ENCODE peak calls at places on chromosomes 2 and 18, in eight cellular contexts. One of them, this sample, is unnamed.

GRCh38 chr2:117555965-117556364 is 258.5 kb upstream of the DDX18 start:
- DNase-seq in stomach: no peak
- DNase-seq in upper lobe of left lung: no peak
- DNase-seq in endothelial cell of umbilical vein: no peak
- DNase-seq in suprapubic skin: no peak
- DNase-seq in transverse colon: no peak
- DNase-seq in H1: no peak
- DNase-seq in breast epithelium: no peak
- DNase-seq in this sample: no peak

GRCh38 chr2:68831688-68832087 is 39.5 kb downstream of the BMP10 start:
- DNase-seq in stomach: no peak
- DNase-seq in upper lobe of left lung: no peak
- DNase-seq in endothelial cell of umbilical vein: peak; percentile 88
- DNase-seq in suprapubic skin: no peak
- DNase-seq in transverse colon: no peak
- DNase-seq in H1: no peak
- DNase-seq in breast epithelium: no peak
- DNase-seq in this sample: no peak

GRCh38 chr2:131029812-131030211 is 63.4 kb downstream of the FAM168B start:
- DNase-seq in stomach: no peak
- DNase-seq in upper lobe of left lung: no peak
- DNase-seq in endothelial cell of umbilical vein: no peak
- DNase-seq in suprapubic skin: peak; percentile 51
- DNase-seq in transverse colon: no peak
- DNase-seq in H1: no peak
- DNase-seq in breast epithelium: peak; percentile 20
- DNase-seq in this sample: no peak

GRCh38 chr2:117195381-117195780 is 619.1 kb upstream of the DDX18 start:
- DNase-seq in stomach: no peak
- DNase-seq in upper lobe of left lung: no peak
- DNase-seq in endothelial cell of umbilical vein: no peak
- DNase-seq in suprapubic skin: no peak
- DNase-seq in transverse colon: no peak
- DNase-seq in H1: no peak
- DNase-seq in breast epithelium: no peak
- DNase-seq in this sample: no peak

GRCh38 chr2:161407597-161407996 is 8.5 kb upstream of the TBR1 start:
- DNase-seq in stomach: no peak
- DNase-seq in upper lobe of left lung: no peak
- DNase-seq in endothelial cell of umbilical vein: no peak
- DNase-seq in suprapubic skin: no peak
- DNase-seq in transverse colon: no peak
- DNase-seq in H1: no peak
- DNase-seq in breast epithelium: no peak
- DNase-seq in this sample: no peak

GRCh38 chr2:190986221-190986953 is 27.6 kb downstream of the STAT1 start:
- DNase-seq in stomach: no peak
- DNase-seq in upper lobe of left lung: no peak
- DNase-seq in endothelial cell of umbilical vein: no peak
- DNase-seq in suprapubic skin: no peak
- DNase-seq in transverse colon: no peak
- DNase-seq in H1: no peak
- DNase-seq in breast epithelium: no peak
- DNase-seq in this sample: no peak

GRCh38 chr2:72932045-72932444 is 14.7 kb downstream of the EMX1 start:
- DNase-seq in stomach: no peak
- DNase-seq in upper lobe of left lung: no peak
- DNase-seq in endothelial cell of umbilical vein: no peak
- DNase-seq in suprapubic skin: no peak
- DNase-seq in transverse colon: no peak
- DNase-seq in H1: no peak
- DNase-seq in breast epithelium: no peak
- DNase-seq in this sample: no peak

GRCh38 chr2:236972491-236973379 is 113.0 kb upstream of the COPS8 start:
- DNase-seq in stomach: no peak
- DNase-seq in upper lobe of left lung: no peak
- DNase-seq in endothelial cell of umbilical vein: no peak
- DNase-seq in suprapubic skin: peak; percentile 86
- DNase-seq in transverse colon: peak; percentile 31
- DNase-seq in H1: no peak
- DNase-seq in breast epithelium: no peak
- DNase-seq in this sample: no peak

GRCh38 chr18:55390898-55391297 is 197.1 kb downstream of the TCF4 start:
- DNase-seq in stomach: no peak
- DNase-seq in upper lobe of left lung: no peak
- DNase-seq in endothelial cell of umbilical vein: no peak
- DNase-seq in suprapubic skin: no peak
- DNase-seq in transverse colon: no peak
- DNase-seq in H1: no peak
- DNase-seq in breast epithelium: no peak
- DNase-seq in this sample: no peak

GRCh38 chr2:46479265-46479664 is at the start of gene TMEM247:
- DNase-seq in stomach: no peak
- DNase-seq in upper lobe of left lung: no peak
- DNase-seq in endothelial cell of umbilical vein: no peak
- DNase-seq in suprapubic skin: no peak
- DNase-seq in transverse colon: no peak
- DNase-seq in H1: no peak
- DNase-seq in breast epithelium: no peak
- DNase-seq in this sample: no peak

GRCh38 chr18:73980289-73980979 is 167.2 kb downstream of the FBXO15 start:
- DNase-seq in stomach: no peak
- DNase-seq in upper lobe of left lung: no peak
- DNase-seq in endothelial cell of umbilical vein: no peak
- DNase-seq in suprapubic skin: no peak
- DNase-seq in transverse colon: no peak
- DNase-seq in H1: peak; percentile 17
- DNase-seq in breast epithelium: no peak
- DNase-seq in this sample: no peak

GRCh38 chr2:120878970-120879369 is 143.3 kb downstream of the GLI2 start:
- DNase-seq in stomach: no peak
- DNase-seq in upper lobe of left lung: no peak
- DNase-seq in endothelial cell of umbilical vein: no peak
- DNase-seq in suprapubic skin: no peak
- DNase-seq in transverse colon: no peak
- DNase-seq in H1: no peak
- DNase-seq in breast epithelium: no peak
- DNase-seq in this sample: no peak

DNA sequence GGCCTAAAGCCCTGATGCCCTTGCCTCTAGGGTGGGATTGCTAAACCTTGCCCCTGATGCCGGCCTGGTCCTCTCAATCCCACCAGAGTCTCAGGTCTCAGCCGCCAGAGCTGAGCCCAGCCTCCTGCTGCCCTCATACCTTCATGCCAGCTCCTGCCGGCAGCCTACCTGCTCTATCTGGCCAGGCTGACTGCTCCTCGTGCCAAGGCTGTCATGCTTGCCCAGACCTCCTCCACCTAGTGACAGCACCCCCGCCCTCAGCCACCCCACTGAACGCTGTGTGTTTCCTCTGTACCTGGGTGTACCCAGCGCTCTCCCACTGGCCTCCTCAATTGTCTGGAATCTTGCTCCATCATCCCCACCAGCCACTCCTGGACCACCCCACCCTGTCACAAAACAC is 120.1 kb downstream of the CACNB4 start:
- DNase-seq in stomach: peak; percentile 70
- DNase-seq in upper lobe of left lung: peak; percentile 20
- DNase-seq in endothelial cell of umbilical vein: no peak
- DNase-seq in suprapubic skin: no peak
- DNase-seq in transverse colon: no peak
- DNase-seq in H1: no peak
- DNase-seq in breast epithelium: no peak
- DNase-seq in this sample: no peak
- TF ChIP-seq POLR2AphosphoS5 in stomach: no peak
- TF ChIP-seq POLR2AphosphoS5 in upper lobe of left lung: no peak
- TF ChIP-seq POLR2AphosphoS5 in endothelial cell of umbilical vein: no peak
- TF ChIP-seq POLR2AphosphoS5 in suprapubic skin: no peak
- TF ChIP-seq POLR2AphosphoS5 in transverse colon: no peak
- TF ChIP-seq POLR2AphosphoS5 in H1: no peak
- TF ChIP-seq POLR2AphosphoS5 in breast epithelium: no peak
- TF ChIP-seq POLR2AphosphoS5 in this sample: no peak

GRCh38 chr2:202976809-202977208 is 37.9 kb upstream of the NBEAL1 start:
- DNase-seq in stomach: no peak
- DNase-seq in upper lobe of left lung: no peak
- DNase-seq in endothelial cell of umbilical vein: no peak
- DNase-seq in suprapubic skin: no peak
- DNase-seq in transverse colon: no peak
- DNase-seq in H1: no peak
- DNase-seq in breast epithelium: no peak
- DNase-seq in this sample: no peak
- TF ChIP-seq POLR2AphosphoS5 in stomach: no peak
- TF ChIP-seq POLR2AphosphoS5 in upper lobe of left lung: no peak
- TF ChIP-seq POLR2AphosphoS5 in endothelial cell of umbilical vein: no peak
- TF ChIP-seq POLR2AphosphoS5 in suprapubic skin: no peak
- TF ChIP-seq POLR2AphosphoS5 in transverse colon: no peak
- TF ChIP-seq POLR2AphosphoS5 in H1: no peak
- TF ChIP-seq POLR2AphosphoS5 in breast epithelium: no peak
- TF ChIP-seq POLR2AphosphoS5 in this sample: no peak

DNA sequence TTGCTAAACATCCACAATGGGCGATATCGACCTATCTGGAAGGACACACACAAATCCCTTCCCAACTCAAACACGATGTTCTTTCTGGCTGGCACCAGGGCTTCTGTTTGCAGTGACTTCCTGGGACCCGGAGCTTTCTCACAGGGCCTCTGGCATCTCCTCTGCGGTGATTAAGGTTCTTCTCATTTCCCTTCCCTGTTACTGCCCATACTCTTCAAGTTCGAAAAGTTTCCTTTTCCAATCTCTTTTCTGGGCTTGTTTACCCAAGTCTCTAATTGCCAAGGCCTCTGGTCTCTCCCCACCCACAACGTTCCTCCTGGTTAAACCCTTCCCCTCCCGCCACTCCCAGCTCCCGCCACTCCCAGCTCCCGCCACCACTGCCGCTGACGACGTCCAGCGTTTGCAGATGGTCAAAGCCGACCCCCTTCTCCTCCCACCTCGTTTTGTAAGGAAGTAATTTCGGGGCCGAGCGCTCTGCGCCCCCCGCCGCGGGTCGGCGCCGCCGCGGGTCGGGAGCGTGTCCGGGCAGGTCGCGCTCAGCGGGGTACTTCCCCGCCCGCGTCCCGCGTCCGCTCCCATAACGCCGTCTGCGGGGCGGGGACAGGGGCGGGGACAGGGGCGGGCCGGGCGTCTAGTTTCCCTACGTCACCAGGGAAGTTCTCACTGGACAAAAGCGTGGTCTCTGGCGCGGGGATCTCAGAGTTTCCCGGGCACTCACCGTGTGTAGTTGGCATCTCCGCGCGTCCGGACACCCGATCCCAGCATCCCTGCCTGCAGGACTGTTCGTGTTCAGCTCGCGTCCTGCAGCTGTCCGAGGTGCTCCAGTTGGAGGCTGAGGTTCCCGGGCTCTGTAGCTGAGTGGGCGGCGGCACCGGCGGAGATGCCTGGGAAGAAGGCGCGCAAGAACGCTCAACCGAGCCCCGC is at the start of gene PMAIP1:
- DNase-seq in stomach: peak; percentile 89
- DNase-seq in upper lobe of left lung: peak; percentile 97
- DNase-seq in endothelial cell of umbilical vein: peak; percentile 91
- DNase-seq in suprapubic skin: peak; percentile 89
- DNase-seq in transverse colon: peak; percentile 92
- DNase-seq in H1: peak; percentile 78
- DNase-seq in breast epithelium: peak; percentile 86
- DNase-seq in this sample: peak; percentile 73
- TF ChIP-seq POLR2AphosphoS5 in stomach: peak; percentile 93
- TF ChIP-seq POLR2AphosphoS5 in upper lobe of left lung: peak; percentile 77
- TF ChIP-seq POLR2AphosphoS5 in endothelial cell of umbilical vein: peak; percentile 98
- TF ChIP-seq POLR2AphosphoS5 in suprapubic skin: no peak
- TF ChIP-seq POLR2AphosphoS5 in transverse colon: peak; percentile 95
- TF ChIP-seq POLR2AphosphoS5 in H1: peak; percentile 100
- TF ChIP-seq POLR2AphosphoS5 in breast epithelium: no peak
- TF ChIP-seq POLR2AphosphoS5 in this sample: peak; percentile 100

GRCh38 chr2:222238072-222238471 is 60.7 kb downstream of the PAX3 start:
- DNase-seq in stomach: no peak
- DNase-seq in upper lobe of left lung: no peak
- DNase-seq in endothelial cell of umbilical vein: no peak
- DNase-seq in suprapubic skin: no peak
- DNase-seq in transverse colon: no peak
- DNase-seq in H1: no peak
- DNase-seq in breast epithelium: no peak
- DNase-seq in this sample: no peak
- TF ChIP-seq POLR2AphosphoS5 in stomach: no peak
- TF ChIP-seq POLR2AphosphoS5 in upper lobe of left lung: no peak
- TF ChIP-seq POLR2AphosphoS5 in endothelial cell of umbilical vein: no peak
- TF ChIP-seq POLR2AphosphoS5 in suprapubic skin: no peak
- TF ChIP-seq POLR2AphosphoS5 in transverse colon: no peak
- TF ChIP-seq POLR2AphosphoS5 in H1: no peak
- TF ChIP-seq POLR2AphosphoS5 in breast epithelium: no peak
- TF ChIP-seq POLR2AphosphoS5 in this sample: no peak

GRCh38 chr2:235056768-235057167 is 105.0 kb downstream of the SH3BP4 start:
- DNase-seq in stomach: no peak
- DNase-seq in upper lobe of left lung: no peak
- DNase-seq in endothelial cell of umbilical vein: no peak
- DNase-seq in suprapubic skin: no peak
- DNase-seq in transverse colon: no peak
- DNase-seq in H1: no peak
- DNase-seq in breast epithelium: no peak
- DNase-seq in this sample: no peak

GRCh38 chr2:235055891-235056516 is 104.2 kb downstream of the SH3BP4 start:
- DNase-seq in stomach: peak; percentile 46
- DNase-seq in upper lobe of left lung: no peak
- DNase-seq in endothelial cell of umbilical vein: peak; percentile 44
- DNase-seq in suprapubic skin: no peak
- DNase-seq in transverse colon: no peak
- DNase-seq in H1: no peak
- DNase-seq in breast epithelium: no peak
- DNase-seq in this sample: no peak

GRCh38 chr2:235061656-235062055 is 109.8 kb downstream of the SH3BP4 start:
- DNase-seq in stomach: no peak
- DNase-seq in upper lobe of left lung: no peak
- DNase-seq in endothelial cell of umbilical vein: no peak
- DNase-seq in suprapubic skin: no peak
- DNase-seq in transverse colon: no peak
- DNase-seq in H1: no peak
- DNase-seq in breast epithelium: no peak
- DNase-seq in this sample: no peak

GRCh38 chr2:235054919-235055318 is 103.1 kb downstream of the SH3BP4 start:
- DNase-seq in stomach: no peak
- DNase-seq in upper lobe of left lung: no peak
- DNase-seq in endothelial cell of umbilical vein: no peak
- DNase-seq in suprapubic skin: no peak
- DNase-seq in transverse colon: no peak
- DNase-seq in H1: no peak
- DNase-seq in breast epithelium: no peak
- DNase-seq in this sample: no peak

GRCh38 chr2:235059161-235059560 is 107.3 kb downstream of the SH3BP4 start:
- DNase-seq in stomach: no peak
- DNase-seq in upper lobe of left lung: no peak
- DNase-seq in endothelial cell of umbilical vein: no peak
- DNase-seq in suprapubic skin: no peak
- DNase-seq in transverse colon: no peak
- DNase-seq in H1: no peak
- DNase-seq in breast epithelium: no peak
- DNase-seq in this sample: no peak
- TF ChIP-seq POLR2AphosphoS5 in stomach: no peak
- TF ChIP-seq POLR2AphosphoS5 in upper lobe of left lung: no peak
- TF ChIP-seq POLR2AphosphoS5 in endothelial cell of umbilical vein: no peak
- TF ChIP-seq POLR2AphosphoS5 in suprapubic skin: no peak
- TF ChIP-seq POLR2AphosphoS5 in transverse colon: no peak
- TF ChIP-seq POLR2AphosphoS5 in H1: no peak
- TF ChIP-seq POLR2AphosphoS5 in breast epithelium: no peak
- TF ChIP-seq POLR2AphosphoS5 in this sample: no peak